ENCODE peak calls at places on chromosomes 13 and 19, in four cellular contexts. H, X, F and V are unnamed samples.

GRCh38 chr13:113393226-113393571 is 29.3 kb upstream of the GRTP1 start:
- DNase-seq in F (no peak), H (no peak), X (no peak), V (no peak)

GRCh38 chr19:33686246-33686645 is 64.5 kb downstream of the CHST8 start:
- DNase-seq in X (no peak), F (no peak), H (no peak), V (no peak)

GRCh38 chr19:17340302-17340870 is 3.0 kb downstream of the GTPBP3 start:
- DNase-seq in H (no peak), X (no peak), F (peak; percentile 47), V (no peak)

GRCh38 chr13:106230450-106230849 is 305.0 kb downstream of the EFNB2 start:
- DNase-seq in X (peak; percentile 23), F (peak; percentile 3), H (no peak), V (peak; percentile 19)

GRCh38 chr13:94308808-94309207 is 170.7 kb downstream of the DCT start:
- DNase-seq in X (no peak), F (no peak), H (no peak), V (no peak)

GRCh38 chr19:47778954-47779351 is 450 bp downstream of the SELENOW start:
- DNase-seq in F (no peak), H (no peak), X (no peak), V (no peak)

GRCh38 chr19:40718774-40719391 is 2.0 kb downstream of the ITPKC start:
- DNase-seq in H (no peak), X (no peak), F (peak; percentile 68), V (no peak)

GRCh38 chr19:44947041-44947581 is 1.3 kb downstream of the APOC2 start:
- DNase-seq in H (no peak), X (no peak), F (no peak), V (no peak)

GRCh38 chr13:107210216-107211010 is 642.5 kb upstream of the ARGLU1 start:
- DNase-seq in H (no peak), X (no peak), F (no peak), V (no peak)

GRCh38 chr19:35389192-35389861 is 18.5 kb downstream of the GPR42 start:
- DNase-seq in X (no peak), F (no peak), H (no peak), V (no peak)

DNA sequence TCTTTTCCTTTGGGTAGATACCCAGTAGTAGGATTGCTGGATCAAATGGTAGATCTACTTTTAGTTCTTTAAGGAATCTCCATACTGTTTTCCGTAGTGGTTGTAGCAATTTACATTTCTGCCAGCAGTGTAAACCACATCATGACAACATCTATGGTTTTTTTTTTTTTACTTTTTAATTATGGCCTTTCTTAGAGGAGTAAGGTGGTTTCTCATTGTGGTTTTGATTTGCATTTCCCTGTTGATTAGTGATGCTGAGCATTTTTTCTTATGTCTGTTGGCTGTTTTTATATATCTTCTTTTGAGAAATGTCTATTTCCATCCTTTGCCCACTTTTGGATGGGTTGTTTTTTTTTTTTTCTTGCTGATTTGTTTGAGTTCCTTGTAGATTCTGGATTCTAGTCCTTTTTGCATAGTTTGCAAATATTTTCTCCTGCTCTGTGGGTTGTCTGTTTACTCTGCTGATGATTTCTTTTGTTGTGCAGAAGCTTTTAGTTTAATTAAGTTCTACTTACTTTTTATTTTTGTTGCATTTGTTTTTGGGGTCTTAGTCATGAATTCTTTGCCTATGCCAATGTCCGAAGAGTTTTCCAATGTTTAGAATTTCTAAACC is 38.8 kb downstream of the TDRD3 start:
- DNase-seq in F (no peak), X (no peak), H (no peak), V (no peak)
- H3K4me3 ChIP-seq in F (no peak overlapping the region), X (no peak overlapping the region), H (no peak overlapping the region), V (no peak overlapping the region)

GRCh38 chr13:45121421-45121820 is 1.1 kb downstream of the GTF2F2 start:
- DNase-seq in H (no peak), F (peak; percentile 12), X (no peak), V (no peak)
- TF ChIP-seq CTCF in H (peak; percentile 26), F (no peak), X (peak; percentile 44), V (peak; percentile 4)

GRCh38 chr13:98307392-98307743 is 130.3 kb upstream of the RNF113B start:
- DNase-seq in X (no peak), F (no peak), H (no peak), V (no peak)

GRCh38 chr13:98305670-98306069 is 128.6 kb upstream of the RNF113B start:
- DNase-seq in F (no peak), X (no peak), H (no peak), V (no peak)

GRCh38 chr13:98308525-98308911 is 131.4 kb upstream of the RNF113B start:
- DNase-seq in X (no peak), F (no peak), H (no peak), V (no peak)

GRCh38 chr13:98309569-98310335 is 132.7 kb upstream of the RNF113B start:
- DNase-seq in F (no peak), H (no peak), X (no peak), V (no peak)

GRCh38 chr13:98307744-98308524 is 130.9 kb upstream of the RNF113B start:
- DNase-seq in F (no peak), H (no peak), X (no peak), V (no peak)
- H3K4me3 ChIP-seq in F (no peak overlapping the region), H (no peak overlapping the region), X (no peak overlapping the region), V (no peak overlapping the region)

GRCh38 chr19:50570997-50571396 is 2.8 kb upstream of the LRRC4B start:
- DNase-seq in F (no peak), X (no peak), H (no peak), V (no peak)

GRCh38 chr19:50569938-50570540 is 1.8 kb upstream of the LRRC4B start:
- DNase-seq in H (no peak), X (no peak), F (no peak), V (no peak)

GRCh38 chr19:50568321-50569022 is at the start of gene LRRC4B:
- DNase-seq in X (no peak), H (no peak), F (no peak), V (no peak)

GRCh38 chr19:50567882-50568281 is 353 bp downstream of the LRRC4B start:
- DNase-seq in F (no peak), X (no peak), H (no peak), V (no peak)

GRCh38 chr19:50569023-50569697 is 925 bp upstream of the LRRC4B start:
- DNase-seq in X (no peak), F (no peak), H (no peak), V (no peak)
- TF ChIP-seq CTCF in X (no peak), F (no peak), H (no peak), V (no peak)